ENCODE peak calls at places on chromosome 2, in five cellular contexts. Q, L, F, Y and O are unnamed samples.

GRCh38 chr2:43605079-43605655 is 9.3 kb upstream of the THADA start:
- DNase-seq in Q (no peak), L (peak; percentile 43), F (peak; percentile 7), Y (no peak), O (no peak)

GRCh38 chr2:40352321-40353099 is 99.4 kb downstream of the SLC8A1 start:
- DNase-seq in Q (no peak), L (no peak), F (no peak), Y (no peak), O (no peak)

GRCh38 chr2:101807242-101807641 is 109.7 kb downstream of the MAP4K4 start:
- DNase-seq in Q (no peak), L (no peak), F (no peak), Y (no peak), O (no peak)

GRCh38 chr2:39379643-39380524 is 57.2 kb downstream of the MAP4K3 start:
- DNase-seq in Q (peak; percentile 15), L (peak; percentile 69), F (peak; percentile 12), Y (no peak), O (no peak)

GRCh38 chr2:105862843-105863242 is 118.1 kb downstream of the NCK2 start:
- DNase-seq in Q (no peak), L (no peak), F (no peak), Y (no peak), O (no peak)

GRCh38 chr2:10947005-10947440 is 35.3 kb downstream of the KCNF1 start:
- DNase-seq in Q (no peak), L (no peak), F (no peak), Y (no peak), O (no peak)

GRCh38 chr2:158181171-158181570 is 79.5 kb downstream of the UPP2 start:
- DNase-seq in Q (no peak), L (no peak), F (no peak), Y (no peak), O (no peak)

GRCh38 chr2:1741851-1742250 is 2.5 kb downstream of the PXDN start:
- DNase-seq in Q (no peak), L (no peak), F (no peak), Y (no peak), O (no peak)

GRCh38 chr2:10210336-10210735 is 87.8 kb downstream of the RRM2 start:
- DNase-seq in Q (no peak), L (no peak), F (no peak), Y (no peak), O (no peak)

GRCh38 chr2:199505755-199506403 is 48.1 kb upstream of the SATB2 start:
- DNase-seq in Q (no peak), L (no peak), F (no peak), Y (no peak), O (no peak)

GRCh38 chr2:176246324-176246723 is 22.9 kb upstream of the MTX2 start:
- DNase-seq in Q (no peak), L (no peak), F (no peak), Y (no peak), O (no peak)

GRCh38 chr2:19207452-19207851 is 151.0 kb downstream of the OSR1 start:
- DNase-seq in Q (no peak), L (no peak), F (no peak), Y (no peak), O (no peak)

GRCh38 chr2:96202152-96202856 is 6.3 kb downstream of the STARD7 start:
- DNase-seq in Q (no peak), L (no peak), F (no peak), Y (no peak), O (no peak)

GRCh38 chr2:8529706-8530277 is 152.1 kb upstream of the ID2 start:
- DNase-seq in Q (no peak), L (no peak), F (no peak), Y (no peak), O (no peak)

GRCh38 chr2:241879326-241879725 is 9.8 kb downstream of the RTP5 start:
- DNase-seq in Q (no peak), L (no peak), F (no peak), Y (no peak), O (no peak)

GRCh38 chr2:129408570-129408969 is 570.9 kb upstream of the RAB6C start:
- DNase-seq in Q (no peak), L (no peak), F (no peak), Y (no peak), O (no peak)

GRCh38 chr2:95158441-95158840 is 1.2 kb downstream of the ZNF514 start:
- DNase-seq in Q (no peak), L (no peak), F (no peak), Y (no peak), O (no peak)

GRCh38 chr2:121735520-121736074 is 1.1 kb downstream of the NIFK start:
- DNase-seq in Q (no peak), L (peak; percentile 34), F (no peak), Y (no peak), O (no peak)

GRCh38 chr2:121727950-121728349 is 8.7 kb downstream of the NIFK start:
- DNase-seq in Q (no peak), L (no peak), F (no peak), Y (no peak), O (no peak)

GRCh38 chr2:121727332-121727731 is 9.3 kb downstream of the NIFK start:
- DNase-seq in Q (no peak), L (no peak), F (no peak), Y (no peak), O (no peak)

GRCh38 chr2:121736140-121736461 is 574 bp downstream of the NIFK start:
- DNase-seq in Q (no peak), L (no peak), F (no peak), Y (no peak), O (no peak)

DNA sequence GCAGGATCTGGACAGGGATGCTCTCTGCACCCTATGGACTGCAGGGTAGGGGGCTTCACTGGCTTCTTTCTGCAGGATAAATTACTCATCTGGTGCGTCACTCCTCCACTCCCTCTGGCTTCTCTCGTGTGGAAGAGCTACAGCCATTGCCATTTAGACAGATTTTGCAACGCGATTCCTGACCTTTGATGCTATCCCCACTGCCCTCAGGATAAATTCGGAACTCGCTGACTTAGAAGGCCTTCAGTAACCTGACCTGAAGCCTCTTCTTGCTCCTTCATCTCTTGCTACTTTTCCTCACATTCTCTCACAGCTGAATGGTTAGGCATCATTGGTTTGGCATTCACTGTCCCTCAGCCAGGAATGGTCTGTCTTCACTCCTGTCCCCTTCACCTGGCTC is 5.3 kb downstream of the NIFK start:
- DNase-seq in Q (no peak), L (no peak), F (no peak), Y (no peak), O (no peak)
- H3K36me3 ChIP-seq in Q (peaks cover 15% of the 10 kb centered on the region), L (peaks cover 23% of the 10 kb centered on the region), F (peaks cover 73% of the 10 kb centered on the region), Y (peaks cover 61% of the 10 kb centered on the region), O (peaks cover 64% of the 10 kb centered on the region)

GRCh38 chr2:235825946-235826345 is 332.1 kb downstream of the AGAP1 start:
- DNase-seq in Q (no peak), L (no peak), F (no peak), Y (no peak), O (no peak)
- H3K36me3 ChIP-seq in Q (no peaks in the 10 kb centered on the region), L (no peaks in the 10 kb centered on the region), F (no peaks in the 10 kb centered on the region), Y (no peaks in the 10 kb centered on the region), O (no peaks in the 10 kb centered on the region)

GRCh38 chr2:73246850-73247249 is 12.7 kb downstream of the CCT7 start:
- DNase-seq in Q (no peak), L (no peak), F (no peak), Y (no peak), O (no peak)

GRCh38 chr2:73253400-73253799 is 19.3 kb downstream of the CCT7 start:
- DNase-seq in Q (no peak), L (no peak), F (no peak), Y (no peak), O (no peak)

GRCh38 chr2:73252238-73253027 is 18.3 kb downstream of the CCT7 start:
- DNase-seq in Q (no peak), L (no peak), F (no peak), Y (no peak), O (no peak)

GRCh38 chr2:73250872-73251846 is 17.1 kb downstream of the CCT7 start:
- DNase-seq in Q (no peak), L (no peak), F (no peak), Y (no peak), O (no peak)

GRCh38 chr2:73249636-73250035 is 15.5 kb downstream of the CCT7 start:
- DNase-seq in Q (no peak), L (no peak), F (no peak), Y (no peak), O (no peak)
- H3K36me3 ChIP-seq in Q (peaks cover 55% of the 10 kb centered on the region), L (peaks cover 34% of the 10 kb centered on the region), F (peaks cover 97% of the 10 kb centered on the region), Y (peaks cover 98% of the 10 kb centered on the region), O (peaks cover 95% of the 10 kb centered on the region)

DNA sequence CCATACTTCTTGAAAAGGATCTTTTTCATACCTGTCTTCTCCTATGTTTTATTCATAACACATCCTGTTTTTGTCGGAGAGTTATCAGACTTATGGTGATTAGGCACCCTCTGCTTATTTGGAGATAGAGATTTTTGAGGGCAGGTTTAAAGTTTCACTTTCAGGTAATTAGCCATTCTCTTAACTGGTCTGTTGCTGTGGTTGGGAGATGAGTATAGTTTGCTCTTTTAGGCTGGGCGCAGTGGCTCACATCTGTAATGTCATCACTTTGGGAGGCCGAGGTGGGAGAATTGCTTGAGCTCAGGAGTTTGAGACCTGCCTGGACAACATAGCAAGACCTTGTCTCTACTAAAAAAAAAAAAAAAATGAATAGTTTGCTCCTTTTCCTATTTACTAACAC is 25.3 kb downstream of the SFTPB start:
- DNase-seq in Q (no peak), L (no peak), F (no peak), Y (no peak), O (no peak)
- H3K36me3 ChIP-seq in Q (peaks cover 34% of the 10 kb centered on the region), L (peaks cover 49% of the 10 kb centered on the region), F (peaks cover 94% of the 10 kb centered on the region), Y (peaks cover 97% of the 10 kb centered on the region), O (peaks cover 82% of the 10 kb centered on the region)

GRCh38 chr2:27606611-27607010 is 22.2 kb downstream of the CCDC121 start:
- DNase-seq in Q (no peak), L (no peak), F (no peak), Y (no peak), O (no peak)
- H3K36me3 ChIP-seq in Q (peaks cover 9% of the 10 kb centered on the region), L (peaks cover 14% of the 10 kb centered on the region), F (peaks cover 76% of the 10 kb centered on the region), Y (peaks cover 74% of the 10 kb centered on the region), O (peaks cover 63% of the 10 kb centered on the region)

GRCh38 chr2:191374366-191374765 is 129.2 kb downstream of the MYO1B start:
- DNase-seq in Q (no peak), L (no peak), F (no peak), Y (no peak), O (no peak)
- H3K36me3 ChIP-seq in Q (no peaks in the 10 kb centered on the region), L (no peaks in the 10 kb centered on the region), F (no peaks in the 10 kb centered on the region), Y (no peaks in the 10 kb centered on the region), O (no peaks in the 10 kb centered on the region)

GRCh38 chr2:26792720-26793119 is 6.9 kb downstream of the CENPA start:
- DNase-seq in Q (no peak), L (no peak), F (no peak), Y (no peak), O (no peak)
- H3K36me3 ChIP-seq in Q (peaks cover 14% of the 10 kb centered on the region), L (peaks cover 26% of the 10 kb centered on the region), F (no peaks in the 10 kb centered on the region), Y (no peaks in the 10 kb centered on the region), O (no peaks in the 10 kb centered on the region)